ENCODE peak calls at places on chromosomes 5 and 9, in ten cellular contexts. S is heart right ventricle, H is uterus, P is psoas muscle, N is OCI-LY7, V is pancreas, K is hepatocyte, C is tibial nerve, J is left ventricle myocardium inferior, X is left lung. B is an unnamed sample.

GRCh38 chr9:89350988-89351557 is 32.8 kb downstream of the SECISBP2 start:
- DNase-seq in S (no peak), H (no peak), P (peak; percentile 52), N (no peak), V (no peak), K (no peak), C (no peak), J (no peak), X (no peak), B (no peak)

GRCh38 chr9:134233022-134233421 is 68.7 kb upstream of the RNU6ATAC start:
- DNase-seq in S (no peak), H (no peak), P (no peak), N (no peak), V (no peak), K (no peak), C (no peak), J (no peak), X (no peak), B (no peak)

GRCh38 chr9:112487008-112487798 is 576 bp downstream of the KIAA1958 start:
- DNase-seq in S (peak; percentile 40), H (peak; percentile 52), P (peak; percentile 75), N (peak; percentile 71), V (peak; percentile 65), K (peak; percentile 74), C (no peak), J (peak; percentile 60), X (peak; percentile 66), B (no peak)

GRCh38 chr5:28344803-28345433 is 1306.5 kb upstream of the CDH9 start:
- DNase-seq in S (no peak), H (no peak), P (no peak), N (peak; percentile 35), V (no peak), K (peak; percentile 74), C (no peak), J (no peak), X (no peak), B (peak; percentile 0)

GRCh38 chr9:99905833-99906402 is 536 bp upstream of the STX17 start:
- DNase-seq in S (no peak), H (no peak), P (no peak), N (peak; percentile 9), V (peak; percentile 9), K (peak; percentile 13), C (no peak), J (no peak), X (no peak), B (no peak)

GRCh38 chr5:1021136-1021968 is 12.8 kb downstream of the NKD2 start:
- DNase-seq in S (no peak), H (no peak), P (no peak), N (no peak), V (no peak), K (peak; percentile 84), C (no peak), J (peak; percentile 7), X (no peak), B (no peak)

GRCh38 chr9:757246-757881 is 84.1 kb upstream of the DMRT1 start:
- DNase-seq in S (peak; percentile 34), H (no peak), P (no peak), N (peak; percentile 69), V (no peak), K (peak; percentile 64), C (no peak), J (no peak), X (no peak), B (no peak)

GRCh38 chr5:119049824-119050449 is 20.9 kb upstream of the DMXL1 start:
- DNase-seq in S (no peak), H (no peak), P (no peak), N (no peak), V (no peak), K (no peak), C (no peak), J (no peak), X (no peak), B (no peak)

GRCh38 chr5:111922344-111922743 is 165.3 kb upstream of the NREP start:
- DNase-seq in S (no peak), H (no peak), P (no peak), N (no peak), V (no peak), K (no peak), C (no peak), J (no peak), X (no peak), B (no peak)

DNA sequence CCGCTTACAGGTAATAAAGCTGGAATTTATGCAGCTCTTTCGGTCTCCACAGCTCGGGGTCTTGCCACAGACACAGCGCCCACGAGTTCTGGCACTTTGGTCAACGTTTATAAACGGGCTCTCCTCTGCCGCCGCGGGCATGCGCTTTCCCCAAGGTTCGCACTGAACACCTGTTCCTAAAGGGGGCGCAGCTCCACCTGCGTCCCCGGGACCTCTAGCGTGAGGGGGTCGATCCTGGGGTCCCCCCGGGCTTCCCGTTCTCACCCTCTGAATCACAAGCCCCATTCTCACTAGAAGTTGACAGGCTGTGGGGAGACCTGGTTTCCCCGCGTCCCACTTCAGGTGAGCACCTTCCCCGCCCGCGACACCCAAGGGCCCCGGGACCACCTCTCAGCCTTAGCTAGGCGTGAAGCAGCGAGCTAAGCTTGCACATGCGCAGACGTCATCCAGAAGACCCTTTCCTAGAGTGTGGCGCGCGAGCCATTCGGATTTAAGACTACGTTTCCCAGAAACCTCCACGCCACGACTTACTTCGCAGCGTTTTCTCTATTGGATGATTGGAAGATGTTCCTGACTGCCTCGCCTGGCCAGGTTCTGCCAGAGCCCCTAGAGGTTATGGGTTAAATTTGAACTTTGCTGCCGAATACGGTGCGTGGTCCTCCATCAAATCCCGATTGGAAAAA is 21.3 kb upstream of the ZNF782 start:
- DNase-seq in S (peak; percentile 9), H (no peak), P (peak; percentile 76), N (peak; percentile 92), V (peak; percentile 74), K (peak; percentile 92), C (no peak), J (peak; percentile 25), X (peak; percentile 61), B (peak; percentile 51)
- TF ChIP-seq CTCF in S (peak; percentile 16), H (no peak), P (peak; percentile 9), N (peak; percentile 69), V (no peak), K (peak; percentile 50), C (no peak), J (peak; percentile 20), X (no peak), B (peak; percentile 23)

DNA sequence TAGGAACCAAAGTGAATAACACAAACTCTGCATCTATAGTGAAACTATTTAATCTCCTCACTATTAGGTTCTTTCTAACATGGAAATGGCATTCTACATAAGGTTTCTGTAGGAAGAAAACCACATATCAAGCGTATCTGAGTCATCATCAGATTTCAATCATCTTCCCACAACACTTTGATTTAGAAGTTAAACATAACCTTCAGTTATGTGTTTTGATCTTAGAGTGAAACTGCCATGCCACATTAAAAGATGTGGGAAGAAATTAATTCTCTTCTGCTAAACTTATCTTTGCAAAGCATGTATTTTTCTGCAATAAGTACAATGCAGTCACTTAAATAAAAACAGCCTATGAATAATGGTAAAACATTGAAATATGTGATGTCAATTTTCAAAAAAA is 55.0 kb downstream of the MEF2C start:
- DNase-seq in S (no peak), H (no peak), P (no peak), N (no peak), V (no peak), K (no peak), C (no peak), J (no peak), X (no peak), B (no peak)
- H3K4me1 ChIP-seq in S (peaks cover 58% of the 10 kb centered on the region), H (no peaks in the 10 kb centered on the region), P (peaks cover 100% of the 10 kb centered on the region), N (peaks cover 87% of the 10 kb centered on the region), V (peaks cover 4% of the 10 kb centered on the region), K (peaks cover 14% of the 10 kb centered on the region), C (peaks cover 46% of the 10 kb centered on the region), J (peaks cover 97% of the 10 kb centered on the region), X (peaks cover 9% of the 10 kb centered on the region), B (peaks cover 32% of the 10 kb centered on the region)

GRCh38 chr5:14157494-14157782 is 14.3 kb downstream of the TRIO start:
- DNase-seq in S (no peak), H (no peak), P (no peak), N (no peak), V (no peak), K (no peak), C (no peak), J (no peak), X (no peak), B (no peak)
- TF ChIP-seq CTCF in S (no peak), H (no peak), P (no peak), N (no peak), V (no peak), K (no peak), C (no peak), J (no peak), X (no peak), B (no peak)

DNA sequence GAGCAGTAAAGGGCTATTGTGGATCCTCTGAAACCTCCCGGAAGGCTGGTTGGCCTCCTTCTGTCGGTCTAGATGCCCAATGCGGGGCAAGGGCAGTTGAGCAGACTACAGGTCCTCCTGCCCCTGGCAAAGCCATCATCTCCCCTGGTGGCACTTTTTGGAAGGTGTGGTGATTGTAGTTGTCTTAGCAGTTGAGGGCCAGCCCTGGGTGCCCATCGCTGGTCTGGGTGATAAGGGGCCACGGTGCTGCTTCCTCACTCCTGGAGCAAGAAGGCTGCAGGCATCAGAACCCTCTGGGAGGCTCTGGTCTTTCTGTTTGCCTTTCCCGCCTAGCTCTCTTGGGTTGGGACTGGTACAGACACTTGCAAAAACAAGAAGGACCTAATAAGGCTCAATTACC is 63.8 kb downstream of the CYSTM1 start:
- DNase-seq in S (no peak), H (no peak), P (no peak), N (no peak), V (no peak), K (no peak), C (no peak), J (no peak), X (no peak), B (no peak)
- H3K4me1 ChIP-seq in S (peaks cover 43% of the 10 kb centered on the region), H (peaks cover 16% of the 10 kb centered on the region), P (peaks cover 57% of the 10 kb centered on the region), N (peaks cover under 1% of the 10 kb centered on the region), V (peaks cover 33% of the 10 kb centered on the region), K (peaks cover 26% of the 10 kb centered on the region), C (peaks cover 35% of the 10 kb centered on the region), J (peaks cover 64% of the 10 kb centered on the region), X (peaks cover 10% of the 10 kb centered on the region), B (no peaks in the 10 kb centered on the region)

GRCh38 chr9:74570879-74571512 is 73.9 kb downstream of the RORB start:
- DNase-seq in S (no peak), H (no peak), P (no peak), N (peak; percentile 29), V (no peak), K (peak; percentile 44), C (peak; percentile 10), J (no peak), X (no peak), B (no peak)
- TF ChIP-seq CTCF in S (peak; percentile 58), H (peak; percentile 47), P (peak; percentile 61), N (peak; percentile 86), V (peak; percentile 53), K (peak; percentile 87), C (peak; percentile 78), J (peak; percentile 76), X (peak; percentile 49), B (peak; percentile 71)

DNA sequence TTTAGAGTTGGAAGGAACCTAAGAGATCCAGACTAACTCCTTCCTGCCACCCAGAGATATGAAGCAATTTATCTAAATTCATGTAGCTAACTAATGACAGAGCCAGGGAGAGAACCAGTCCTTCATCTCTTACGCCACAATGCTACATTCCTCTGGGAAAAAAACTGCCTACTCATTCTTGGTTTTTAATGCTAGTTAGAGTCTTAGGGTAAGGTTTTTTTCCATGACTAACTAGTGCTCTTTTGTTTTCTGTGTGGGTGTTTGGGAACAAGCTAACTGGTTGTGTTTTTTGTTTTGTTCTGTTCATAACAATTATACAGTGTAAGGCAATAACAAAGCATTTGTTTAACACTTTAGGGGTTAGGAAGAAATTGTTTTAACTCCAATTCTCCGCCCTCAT is 52.4 kb downstream of the SLC44A1 start:
- DNase-seq in S (no peak), H (no peak), P (no peak), N (no peak), V (no peak), K (peak; percentile 67), C (no peak), J (no peak), X (no peak), B (no peak)
- H3K4me1 ChIP-seq in S (peaks cover 4% of the 10 kb centered on the region), H (peaks cover 3% of the 10 kb centered on the region), P (no peaks in the 10 kb centered on the region), N (no peaks in the 10 kb centered on the region), V (peaks cover 8% of the 10 kb centered on the region), K (peaks cover 22% of the 10 kb centered on the region), C (peaks cover 43% of the 10 kb centered on the region), J (peaks cover 48% of the 10 kb centered on the region), X (peaks cover 1% of the 10 kb centered on the region), B (no peaks in the 10 kb centered on the region)